ENCODE peak calls at places on chromosomes 6 and 20, in four cellular contexts. C, S, R and V are unnamed samples.

GRCh38 chr6:150987855-150988484 is 122.5 kb downstream of the MTHFD1L start:
- DNase-seq in R (no peak), S (no peak), C (no peak), V (no peak)

GRCh38 chr20:49563015-49563980 is 4.6 kb downstream of the PTGIS start:
- DNase-seq in S (no peak), R (no peak), C (no peak), V (no peak)

GRCh38 chr6:17741507-17741906 is 34.8 kb upstream of the NUP153 start:
- DNase-seq in R (no peak), S (no peak), C (no peak), V (no peak)

GRCh38 chr6:14638932-14639875 is 521.6 kb downstream of the CD83 start:
- DNase-seq in S (no peak), C (no peak), R (no peak), V (no peak)

GRCh38 chr6:4929319-4929718 is 74.5 kb downstream of the RPP40 start:
- DNase-seq in C (no peak), R (no peak), S (no peak), V (no peak)

GRCh38 chr6:32177182-32177787 is 920 bp upstream of the RNF5 start:
- DNase-seq in C (peak), R (no peak), S (no peak), V (no peak)

GRCh38 chr20:54257090-54257816 is 49.4 kb downstream of the PFDN4 start:
- DNase-seq in S (no peak), C (no peak), R (peak), V (no peak)

GRCh38 chr6:36122495-36123269 is 7.6 kb upstream of the MAPK13 start:
- DNase-seq in C (no peak), R (no peak), S (no peak), V (no peak)

GRCh38 chr6:136181858-136182257 is 68.3 kb downstream of the MTFR2 start:
- DNase-seq in C (no peak), S (no peak), R (no peak), V (no peak)

GRCh38 chr20:18224968-18225568 is 63.3 kb upstream of the ZNF133 start:
- DNase-seq in R (peak), C (no peak), S (peak), V (peak)

GRCh38 chr6:52555531-52556228 is 21.2 kb downstream of the TRAM2 start:
- DNase-seq in R (no peak), C (no peak), S (no peak), V (no peak)

GRCh38 chr20:37081717-37082289 is 14.0 kb downstream of the RBL1 start:
- DNase-seq in C (no peak), R (no peak), S (no peak), V (no peak)

GRCh38 chr6:157143171-157143884 is 180.0 kb downstream of the TMEM242 start:
- DNase-seq in R (no peak), C (no peak), S (no peak), V (peak)

GRCh38 chr6:38080889-38081288 is 261.4 kb downstream of the ZFAND3 start:
- DNase-seq in C (no peak), R (no peak), S (no peak), V (peak)

GRCh38 chr6:21342496-21342895 is 251.1 kb upstream of the SOX4 start:
- DNase-seq in C (no peak), S (no peak), R (no peak), V (no peak)

GRCh38 chr6:129938242-129939020 is 77.3 kb upstream of the TMEM244 start:
- DNase-seq in C (no peak), R (no peak), S (no peak), V (no peak)

GRCh38 chr20:38343107-38343797 is 3.0 kb upstream of the LBP start:
- DNase-seq in C (no peak), S (no peak), R (no peak), V (no peak)

GRCh38 chr20:45817652-45818194 is 5.3 kb downstream of the UBE2C start:
- DNase-seq in S (peak), R (peak), C (no peak), V (no peak)

GRCh38 chr6:144797881-144798589 is 512.9 kb downstream of the UTRN start:
- DNase-seq in C (no peak), S (peak), R (peak), V (peak)

GRCh38 chr20:18187020-18187419 is 49.4 kb downstream of the KAT14 start:
- DNase-seq in S (no peak), R (no peak), C (no peak), V (no peak)

GRCh38 chr6:163844352-163844751 is 429.8 kb downstream of the QKI start:
- DNase-seq in S (no peak), R (no peak), C (no peak), V (no peak)

GRCh38 chr6:145531032-145531431 is 204.3 kb downstream of the EPM2A start:
- DNase-seq in R (no peak), S (no peak), C (no peak), V (no peak)

GRCh38 chr20:63622096-63622495 is 4.8 kb downstream of the GMEB2 start:
- DNase-seq in R (no peak), S (no peak), C (no peak), V (no peak)

GRCh38 chr6:170095273-170095976 is 195.5 kb downstream of the DLL1 start:
- DNase-seq in R (no peak), S (no peak), C (no peak), V (no peak)

GRCh38 chr6:69696273-69696672 is 100.5 kb downstream of the LMBRD1 start:
- DNase-seq in R (no peak), C (no peak), S (no peak), V (no peak)

GRCh38 chr6:102525336-102525735 is 1131.8 kb downstream of the GRIK2 start:
- DNase-seq in R (no peak), C (no peak), S (no peak), V (no peak)